ENCODE peak calls at places on chromosomes 4 and X, in four cellular contexts. B is K562, N is WTC11, S is HepG2. D is an unnamed sample.

GRCh38 chrX:10109695-10110094 is 47.1 kb upstream of the CLCN4 start:
- DNase-seq in B (no peak), N (no peak), S (no peak), D (no peak)

GRCh38 chr4:142274137-142274536 is 572.0 kb downstream of the INPP4B start:
- DNase-seq in B (no peak), N (no peak), S (no peak), D (no peak)

GRCh38 chrX:135543924-135544323 is 23.5 kb downstream of the INTS6L start:
- DNase-seq in B (no peak), N (peak), S (no peak), D (no peak)

GRCh38 chr4:70936200-70936787 is 34.1 kb downstream of the MOB1B start:
- DNase-seq in B (no peak), N (no peak), S (no peak), D (no peak)

GRCh38 chr4:100849319-100849718 is 331.5 kb upstream of the EMCN start:
- DNase-seq in B (no peak), N (no peak), S (no peak), D (no peak)

GRCh38 chr4:143358923-143359694 is 22.4 kb downstream of the GAB1 start:
- DNase-seq in B (no peak), N (no peak), S (no peak), D (no peak)

GRCh38 chrX:152899111-152899873 is 1.4 kb downstream of the ZNF185 start:
- DNase-seq in B (no peak), N (no peak), S (no peak), D (no peak)

GRCh38 chr4:164383187-164384181 is 370.4 kb upstream of the SMIM31 start:
- DNase-seq in B (no peak), N (peak), S (no peak), D (no peak)

GRCh38 chr4:117577686-117578085 is 456.6 kb upstream of the NDST3 start:
- DNase-seq in B (no peak), N (no peak), S (no peak), D (no peak)

GRCh38 chr4:174983128-174983750 is 65.1 kb downstream of the ADAM29 start:
- DNase-seq in B (no peak), N (no peak), S (no peak), D (no peak)

GRCh38 chr4:76694056-76694455 is 203.9 kb downstream of the SOWAHB start:
- DNase-seq in B (no peak), N (no peak), S (no peak), D (no peak)

GRCh38 chr4:170672571-170672970 is 582.8 kb upstream of the AADAT start:
- DNase-seq in B (no peak), N (no peak), S (no peak), D (no peak)

GRCh38 chr4:188196134-188196735 is 57.0 kb downstream of the TRIML1 start:
- DNase-seq in B (no peak), N (no peak), S (no peak), D (no peak)

GRCh38 chr4:148376151-148376550 is 66.1 kb downstream of the NR3C2 start:
- DNase-seq in B (no peak), N (no peak), S (peak), D (no peak)

GRCh38 chrX:31209005-31209612 is 137.3 kb upstream of the FTHL17 start:
- DNase-seq in B (no peak), N (no peak), S (no peak), D (no peak)

GRCh38 chr4:25437951-25438350 is 60.9 kb downstream of the ANAPC4 start:
- DNase-seq in B (no peak), N (no peak), S (no peak), D (no peak)

GRCh38 chrX:133689997-133690599 is 274.8 kb upstream of the GPC4 start:
- DNase-seq in B (no peak), N (no peak), S (no peak), D (no peak)

GRCh38 chr4:25970691-25971427 is 56.8 kb downstream of the SMIM20 start:
- DNase-seq in B (no peak), N (no peak), S (peak), D (no peak)

GRCh38 chrX:136170109-136170800 is 22.9 kb downstream of the FHL1 start:
- DNase-seq in B (no peak), N (no peak), S (no peak), D (no peak)

GRCh38 chrX:23900220-23900797 is 7.4 kb downstream of the APOO start:
- DNase-seq in B (no peak), N (no peak), S (no peak), D (no peak)

GRCh38 chr4:175330236-175330635 is 412.1 kb downstream of the ADAM29 start:
- DNase-seq in B (no peak), N (no peak), S (no peak), D (no peak)

GRCh38 chrX:23003121-23003520 is 3.4 kb downstream of the DDX53 start:
- DNase-seq in B (no peak), N (no peak), S (no peak), D (no peak)

GRCh38 chr4:151573945-151574344 is 165.0 kb downstream of the FHIP1A start:
- DNase-seq in B (no peak), N (no peak), S (no peak), D (no peak)

GRCh38 chr4:6142935-6143602 is 57.3 kb downstream of the JAKMIP1 start:
- DNase-seq in B (no peak), N (no peak), S (no peak), D (no peak)

GRCh38 chrX:39766882-39767281 is 330.9 kb downstream of the BCOR start:
- DNase-seq in B (no peak), N (no peak), S (no peak), D (no peak)

GRCh38 chr4:6017800-6018199 is 431 bp downstream of the C4orf50 start:
- DNase-seq in B (no peak), N (no peak), S (no peak), D (no peak)

GRCh38 chrX:154476821-154477220 is 2.3 kb downstream of the LAGE3 start:
- DNase-seq in B (no peak), N (no peak), S (no peak), D (no peak)

GRCh38 chr4:38914859-38915258 is 47.3 kb downstream of the FAM114A1 start:
- DNase-seq in B (no peak), N (no peak), S (no peak), D (no peak)

DNA sequence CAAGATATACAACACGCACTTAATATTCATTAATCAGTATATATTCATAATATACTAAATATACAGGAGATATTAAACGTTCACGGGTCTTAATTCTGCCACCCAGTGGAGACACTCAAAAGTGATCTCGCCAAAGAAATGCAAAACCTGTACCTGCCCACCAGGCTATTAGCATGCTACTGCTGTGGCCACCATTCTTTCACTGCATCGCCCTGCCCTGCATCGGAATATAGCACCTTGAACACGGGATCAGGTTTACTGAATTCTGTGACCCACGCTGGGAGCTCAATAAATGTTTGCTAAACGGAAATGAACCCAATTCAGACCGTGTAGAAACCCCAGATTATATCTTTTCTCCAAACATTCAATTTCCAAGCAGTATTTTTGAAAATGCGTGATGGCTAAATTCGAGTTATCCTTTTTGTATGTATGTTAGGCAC is 840 bp upstream of the CLCN3 start:
- DNase-seq in B (peak), N (peak), S (peak), D (no peak)
- TF ChIP-seq TCF7 in B (no peak), N (no peak), S (no peak), D (no peak)

GRCh38 chrX:57902633-57903032 is 7.6 kb downstream of the ZXDA start:
- DNase-seq in B (no peak), N (no peak), S (no peak), D (no peak)

GRCh38 chrX:57905141-57905540 is 5.1 kb downstream of the ZXDA start:
- DNase-seq in B (no peak), N (no peak), S (no peak), D (no peak)

GRCh38 chrX:57900961-57901360 is 9.3 kb downstream of the ZXDA start:
- DNase-seq in B (no peak), N (no peak), S (no peak), D (no peak)

GRCh38 chrX:57904481-57904880 is 5.8 kb downstream of the ZXDA start:
- DNase-seq in B (no peak), N (no peak), S (no peak), D (no peak)

DNA sequence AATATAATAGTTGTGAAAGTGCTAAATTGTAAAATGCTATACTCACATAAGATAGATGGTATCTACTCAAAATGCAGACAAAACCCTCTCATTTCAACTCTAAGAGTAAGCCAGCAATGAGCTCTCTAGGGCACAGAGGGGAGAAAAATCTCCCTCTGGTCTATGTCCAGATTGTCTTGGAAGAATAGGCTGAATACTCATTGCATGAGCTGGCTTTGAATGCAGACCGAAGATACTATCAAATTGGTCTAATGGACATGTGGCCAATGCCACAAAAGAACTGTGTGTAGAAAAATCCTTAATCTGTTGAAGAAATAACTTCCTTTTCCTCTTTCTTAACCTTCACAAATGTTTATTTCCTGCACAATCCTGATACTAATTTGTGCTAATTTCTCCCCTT is 3.5 kb downstream of the ZXDA start:
- DNase-seq in B (no peak), N (no peak), S (no peak), D (no peak)
- TF ChIP-seq TCF7 in B (no peak), N (no peak), S (no peak), D (no peak)

DNA sequence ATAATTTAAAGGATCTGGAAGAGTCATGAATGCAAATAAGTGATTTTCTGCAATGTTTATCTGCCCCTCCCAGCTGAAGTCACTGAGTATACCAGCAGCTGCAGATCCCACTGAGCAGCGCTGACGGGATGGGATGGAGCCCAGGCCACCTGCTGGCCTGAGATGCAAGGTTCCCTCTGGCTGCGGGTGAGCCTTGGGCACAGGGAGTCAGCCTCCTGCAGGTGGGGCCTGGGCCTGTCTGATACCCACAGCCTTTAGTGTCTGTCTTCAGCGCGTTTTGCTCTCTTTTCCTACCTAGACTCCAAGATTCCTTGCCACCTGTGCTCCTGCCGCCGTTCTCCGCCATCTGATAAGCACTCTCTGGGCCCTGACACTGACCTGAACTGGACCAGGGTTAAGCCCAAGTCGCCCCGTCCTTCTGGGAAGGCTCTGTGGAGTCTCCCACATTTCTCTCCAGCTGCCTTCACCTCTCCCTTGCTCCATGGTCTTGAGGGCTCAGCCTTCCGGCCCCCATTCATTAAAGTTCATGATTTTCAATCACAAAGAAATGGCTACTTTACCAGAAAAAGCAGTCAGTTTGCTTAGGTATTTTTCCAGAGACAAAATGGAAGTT is 223.1 kb upstream of the FAT1 start:
- DNase-seq in B (peak), N (peak), S (peak), D (no peak)
- TF ChIP-seq TCF7 in B (no peak), N (no peak), S (no peak), D (no peak)

GRCh38 chr4:82042042-82042441 is 331.7 kb downstream of the HNRNPD start:
- DNase-seq in B (no peak), N (no peak), S (no peak), D (no peak)
- TF ChIP-seq TCF7 in B (no peak), N (no peak), S (no peak), D (no peak)

DNA sequence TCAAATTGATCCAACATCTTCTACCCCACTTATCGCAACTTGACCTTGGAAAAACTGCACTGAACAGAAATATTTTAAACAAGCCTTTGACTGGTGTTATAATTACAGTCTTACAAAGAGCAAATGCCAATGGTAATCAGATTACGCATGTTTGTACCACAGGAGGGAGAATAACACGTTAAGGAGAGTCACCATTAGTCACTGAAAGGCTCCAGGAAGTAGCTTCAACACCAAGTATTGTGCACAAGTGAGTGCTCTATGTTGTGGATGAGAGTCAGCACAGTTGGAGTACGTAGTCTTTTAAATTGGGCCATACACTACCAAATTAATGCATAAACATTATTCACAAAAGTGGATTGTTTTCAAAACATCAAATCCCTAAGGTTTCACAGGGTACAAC is 1081.5 kb upstream of the TENM3 start:
- DNase-seq in B (no peak), N (no peak), S (no peak), D (no peak)
- TF ChIP-seq TCF7 in B (no peak), N (no peak), S (no peak), D (no peak)

DNA sequence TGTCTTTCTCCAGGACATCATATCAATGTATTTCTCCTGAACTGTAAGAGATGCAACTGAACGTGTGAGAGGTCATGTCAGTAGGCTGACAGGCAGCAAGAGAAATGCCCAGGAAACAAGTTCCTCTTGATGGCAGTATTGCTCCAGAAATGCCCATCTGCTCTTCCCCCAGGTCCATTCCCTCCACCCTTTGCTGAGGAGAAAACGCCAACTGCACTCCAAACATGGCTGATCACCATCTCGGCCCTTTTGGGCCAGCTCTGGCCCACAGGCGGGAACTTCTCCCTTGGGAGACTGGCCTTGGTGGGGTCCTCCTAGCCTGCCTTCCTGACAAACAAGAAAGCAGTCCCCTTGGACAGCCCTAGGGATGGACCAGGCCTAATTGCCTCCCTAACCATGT is 276.5 kb upstream of the AGTR2 start:
- DNase-seq in B (peak), N (no peak), S (peak), D (peak)
- TF ChIP-seq TCF7 in B (no peak), N (no peak), S (no peak), D (no peak)

DNA sequence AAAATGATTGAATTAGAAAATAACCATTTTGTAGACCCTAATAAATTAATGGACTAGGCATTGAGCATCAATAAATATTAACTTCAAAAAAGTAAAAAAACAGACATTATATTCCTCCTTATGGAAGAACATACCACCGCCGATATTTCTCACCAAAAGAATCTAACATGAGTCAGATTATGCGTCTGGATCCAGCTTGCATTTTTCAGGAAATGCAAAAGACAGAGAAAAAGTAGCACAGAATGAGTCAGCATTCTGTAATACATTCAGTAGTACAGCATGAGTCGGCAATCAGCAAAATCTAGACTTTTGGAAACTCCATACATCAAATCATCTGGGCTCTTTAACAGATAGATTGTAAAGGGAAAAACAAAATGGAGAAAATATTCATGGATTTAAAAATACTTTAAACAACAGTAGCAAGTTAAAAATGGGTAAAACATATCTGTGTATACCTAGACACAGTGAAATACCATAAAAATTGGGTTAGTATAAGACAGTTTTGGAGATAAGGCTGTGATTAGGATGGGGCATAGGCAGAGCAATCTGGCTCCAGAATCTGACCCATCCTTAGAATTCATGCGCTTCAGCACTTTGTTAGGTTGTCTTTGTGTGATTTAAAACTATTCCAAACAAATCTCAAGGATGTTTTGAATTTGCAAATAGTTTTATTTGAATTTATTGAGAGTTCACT is 633.0 kb upstream of the FAM241A start:
- DNase-seq in B (no peak), N (no peak), S (no peak), D (no peak)
- TF ChIP-seq TCF7 in B (no peak), N (no peak), S (no peak), D (no peak)

GRCh38 chr4:22129454-22130075 is 181.0 kb upstream of the KCNIP4 start:
- DNase-seq in B (peak), N (peak), S (peak), D (no peak)
- TF ChIP-seq TCF7 in B (no peak), N (no peak), S (no peak), D (no peak)

D was measured in GM12878.